ENCODE peak calls at places on chromosome 2, in eight cellular contexts. I, F, D, T, L, Y, S and Z are unnamed samples.

GRCh38 chr2:149597050-149598013 is 9.8 kb upstream of the MMADHC start:
- DNase-seq in Y (peak; percentile 31), T (no peak), I (peak; percentile 67), F (peak; percentile 58), L (peak; percentile 46), S (peak; percentile 45), D (peak; percentile 86), Z (peak; percentile 82)

GRCh38 chr2:233142355-233142897 is 82.3 kb downstream of the INPP5D start:
- DNase-seq in S (peak; percentile 21), L (no peak), D (no peak), Y (peak; percentile 70), I (no peak), T (no peak), F (no peak), Z (no peak)

GRCh38 chr2:235492850-235493344 is 946 bp upstream of the AGAP1 start:
- DNase-seq in S (no peak), T (no peak), D (no peak), L (no peak), I (no peak), F (no peak), Y (no peak), Z (no peak)

GRCh38 chr2:142918624-142919023 is 41.2 kb downstream of the KYNU start:
- DNase-seq in S (no peak), D (no peak), L (no peak), I (no peak), Y (no peak), F (no peak), T (no peak), Z (no peak)

GRCh38 chr2:224865016-224865415 is 148.9 kb upstream of the CCDC195 start:
- DNase-seq in I (no peak), F (no peak), D (peak; percentile 37), S (no peak), T (no peak), L (no peak), Y (no peak), Z (no peak)

GRCh38 chr2:74440378-74441110 is 1.2 kb downstream of the RTKN start:
- DNase-seq in Y (peak; percentile 61), F (peak; percentile 96), D (peak; percentile 25), T (peak; percentile 92), I (peak; percentile 100), S (peak; percentile 38), L (no peak), Z (peak; percentile 97)

GRCh38 chr2:8315766-8316165 is 366.1 kb upstream of the ID2 start:
- DNase-seq in T (no peak), Y (no peak), D (no peak), I (no peak), S (no peak), L (no peak), F (no peak), Z (no peak)

GRCh38 chr2:100924520-100925451 is 77.3 kb upstream of the RPL31 start:
- DNase-seq in S (peak; percentile 10), F (peak; percentile 25), I (peak; percentile 77), D (no peak), T (no peak), L (no peak), Y (no peak), Z (peak; percentile 24)